ENCODE peak calls at places on chromosomes 6 and 20, in six cellular contexts. M is fibroblast of lung; W is ovary; O is IMR-90; K is esophagus squamous epithelium; A is effector memory CD4-positive, alpha-beta T cell. F is an unnamed sample.

GRCh38 chr6:13455604-13456003 is 31.8 kb downstream of the GFOD1 start:
- DNase-seq in A (no peak), K (no peak), W (no peak), M (no peak), O (no peak), F (no peak)

GRCh38 chr20:44056010-44056698 is 130.8 kb downstream of the JPH2 start:
- DNase-seq in W (no peak), M (no peak), A (no peak), O (no peak), K (no peak), F (peak; percentile 68)

GRCh38 chr6:8633762-8634161 is 198.4 kb upstream of the SLC35B3 start:
- DNase-seq in A (no peak), K (no peak), M (no peak), W (no peak), O (no peak), F (no peak)

GRCh38 chr6:5094327-5094726 is 9.2 kb downstream of the PPP1R3G start:
- DNase-seq in M (peak; percentile 98), W (no peak), A (no peak), O (peak; percentile 98), K (no peak), F (no peak)

GRCh38 chr20:37914672-37915433 is 11.9 kb downstream of the VSTM2L start:
- DNase-seq in M (no peak), A (no peak), O (no peak), K (no peak), W (no peak), F (peak; percentile 47)

GRCh38 chr6:108114861-108115597 is 40.5 kb upstream of the OSTM1 start:
- DNase-seq in W (peak; percentile 32), A (no peak), M (peak; percentile 59), O (peak; percentile 55), K (no peak), F (no peak)

GRCh38 chr6:109772961-109773431 is 81.9 kb downstream of the FIG4 start:
- DNase-seq in A (no peak), K (no peak), O (peak; percentile 80), W (no peak), M (no peak), F (no peak)

GRCh38 chr20:63940472-63941266 is 15.5 kb downstream of the UCKL1 start:
- DNase-seq in W (no peak), A (no peak), O (no peak), M (no peak), K (no peak), F (no peak)

GRCh38 chr6:7879980-7880717 is 30.4 kb downstream of the TXNDC5 start:
- DNase-seq in K (no peak), M (no peak), A (no peak), O (no peak), W (no peak), F (no peak)

GRCh38 chr20:31594558-31595379 is 10.3 kb upstream of the ID1 start:
- DNase-seq in M (no peak), W (no peak), A (no peak), O (no peak), K (no peak), F (no peak)

GRCh38 chr6:37516920-37517405 is 17.3 kb upstream of the CCDC167 start:
- DNase-seq in O (no peak), K (no peak), W (no peak), A (no peak), M (no peak), F (no peak)

GRCh38 chr6:111591370-111591900 is 14.2 kb downstream of the TRAF3IP2 start:
- DNase-seq in A (no peak), K (no peak), O (peak; percentile 100), M (peak; percentile 100), W (peak; percentile 93), F (no peak)

GRCh38 chr6:129472239-129472638 is 237.7 kb downstream of the ARHGAP18 start:
- DNase-seq in W (no peak), O (no peak), M (no peak), A (no peak), K (no peak), F (no peak)

GRCh38 chr6:2854394-2854982 is 12.8 kb upstream of the SERPINB1 start:
- DNase-seq in K (no peak), M (no peak), O (peak; percentile 36), A (no peak), W (no peak), F (no peak)

GRCh38 chr6:131177996-131178395 is 42.7 kb downstream of the AKAP7 start:
- DNase-seq in M (no peak), O (no peak), W (no peak), K (no peak), A (no peak), F (no peak)

GRCh38 chr6:133833905-133834304 is 55.0 kb upstream of the TCF21 start:
- DNase-seq in K (no peak), M (peak; percentile 80), O (no peak), A (no peak), W (peak; percentile 76), F (no peak)

GRCh38 chr6:32792901-32793400 is 23.9 kb downstream of the HLA-DOB start:
- DNase-seq in O (no peak), A (no peak), W (no peak), K (no peak), M (no peak), F (no peak)

GRCh38 chr6:108589244-108589730 is 28.6 kb downstream of the FOXO3 start:
- DNase-seq in A (no peak), W (peak; percentile 79), O (peak; percentile 63), M (peak; percentile 82), K (no peak), F (no peak)

GRCh38 chr20:2708073-2708415 is 15.5 kb downstream of the EBF4 start:
- DNase-seq in O (no peak), K (no peak), A (no peak), W (no peak), M (no peak), F (no peak)

GRCh38 chr6:113903666-113904330 is 46.7 kb downstream of the MARCKS start:
- DNase-seq in W (peak; percentile 64), K (no peak), A (no peak), O (peak; percentile 58), M (peak; percentile 42), F (no peak)

GRCh38 chr6:134634952-134635351 is 314.9 kb downstream of the ALDH8A1 start:
- DNase-seq in O (no peak), K (no peak), M (no peak), W (no peak), A (no peak), F (no peak)

GRCh38 chr6:116611020-116611419 is 5.3 kb upstream of the RSPH4A start:
- DNase-seq in K (no peak), M (no peak), A (no peak), W (no peak), O (no peak), F (no peak)

GRCh38 chr20:49562341-49563014 is 5.5 kb downstream of the PTGIS start:
- DNase-seq in K (no peak), A (no peak), W (peak; percentile 91), O (peak; percentile 84), M (peak; percentile 65), F (no peak)

DNA sequence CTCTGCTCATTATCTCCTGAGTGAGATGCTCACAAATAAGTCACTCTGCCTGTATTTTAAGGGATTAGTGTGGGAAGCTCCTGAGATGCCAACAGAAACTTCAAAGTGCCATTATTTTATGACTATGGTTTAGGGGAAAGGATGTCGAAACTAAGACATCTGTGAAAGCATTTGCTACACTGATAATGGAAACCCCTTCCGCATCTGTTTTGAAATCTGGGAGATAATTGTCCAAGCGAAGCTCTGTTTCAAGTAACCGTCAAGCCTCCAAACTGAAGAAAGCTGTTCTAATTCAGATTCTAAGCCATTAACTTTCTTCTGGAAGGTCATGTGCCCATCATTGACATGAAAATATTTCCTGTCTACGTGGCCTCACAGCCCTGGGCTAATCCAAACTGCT is 932.1 kb downstream of the C6orf118 start:
- DNase-seq in K (no peak), A (no peak), O (no peak), M (no peak), W (no peak), F (no peak)
- H3K9me3 ChIP-seq in K (no peaks in the 10 kb centered on the region), A (no peaks in the 10 kb centered on the region), O (peaks cover 5% of the 10 kb centered on the region), M (no peaks in the 10 kb centered on the region), W (no peaks in the 10 kb centered on the region), F (no peaks in the 10 kb centered on the region)

DNA sequence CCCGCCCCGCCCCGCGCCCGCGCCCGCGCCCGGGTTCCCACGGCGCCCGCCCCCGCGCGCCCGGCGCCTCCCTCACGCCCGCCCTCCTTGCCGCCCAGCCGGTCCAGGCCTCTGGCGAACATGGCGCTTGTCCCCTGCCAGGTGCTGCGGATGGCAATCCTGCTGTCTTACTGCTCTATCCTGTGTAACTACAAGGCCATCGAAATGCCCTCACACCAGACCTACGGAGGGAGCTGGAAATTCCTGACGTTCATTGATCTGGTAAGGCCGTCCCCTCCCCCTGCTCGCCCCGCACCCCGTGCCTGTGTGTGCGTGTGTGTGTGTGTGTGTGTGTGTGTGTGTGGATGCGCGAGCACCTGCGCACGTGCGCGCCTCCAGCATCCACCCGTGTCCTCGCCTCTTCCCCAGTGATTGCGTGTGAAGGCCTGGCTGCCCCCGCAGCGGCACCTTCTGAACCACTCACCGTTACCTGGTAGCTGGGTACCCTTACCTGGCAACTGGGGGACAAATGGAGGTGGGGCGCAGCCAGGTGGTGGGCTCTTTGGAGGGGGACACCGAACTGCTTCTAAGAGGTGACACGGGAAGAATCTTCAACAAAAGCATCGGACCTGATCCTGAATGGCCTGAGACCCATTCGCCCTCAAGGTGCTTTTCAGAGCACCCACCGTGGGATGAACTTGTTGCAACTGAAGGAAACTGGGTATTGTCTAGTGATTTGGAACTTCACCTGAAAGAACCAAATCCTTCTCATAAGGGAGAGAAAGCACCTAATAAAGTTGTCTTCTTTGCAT is at the start of gene AIG1:
- DNase-seq in W (no peak), K (peak; percentile 32), O (no peak), M (no peak), A (peak; percentile 48), F (peak; percentile 71)
- H3K9me3 ChIP-seq in W (no peaks in the 10 kb centered on the region), K (no peaks in the 10 kb centered on the region), O (no peaks in the 10 kb centered on the region), M (no peaks in the 10 kb centered on the region), A (no peaks in the 10 kb centered on the region), F (no peaks in the 10 kb centered on the region)

DNA sequence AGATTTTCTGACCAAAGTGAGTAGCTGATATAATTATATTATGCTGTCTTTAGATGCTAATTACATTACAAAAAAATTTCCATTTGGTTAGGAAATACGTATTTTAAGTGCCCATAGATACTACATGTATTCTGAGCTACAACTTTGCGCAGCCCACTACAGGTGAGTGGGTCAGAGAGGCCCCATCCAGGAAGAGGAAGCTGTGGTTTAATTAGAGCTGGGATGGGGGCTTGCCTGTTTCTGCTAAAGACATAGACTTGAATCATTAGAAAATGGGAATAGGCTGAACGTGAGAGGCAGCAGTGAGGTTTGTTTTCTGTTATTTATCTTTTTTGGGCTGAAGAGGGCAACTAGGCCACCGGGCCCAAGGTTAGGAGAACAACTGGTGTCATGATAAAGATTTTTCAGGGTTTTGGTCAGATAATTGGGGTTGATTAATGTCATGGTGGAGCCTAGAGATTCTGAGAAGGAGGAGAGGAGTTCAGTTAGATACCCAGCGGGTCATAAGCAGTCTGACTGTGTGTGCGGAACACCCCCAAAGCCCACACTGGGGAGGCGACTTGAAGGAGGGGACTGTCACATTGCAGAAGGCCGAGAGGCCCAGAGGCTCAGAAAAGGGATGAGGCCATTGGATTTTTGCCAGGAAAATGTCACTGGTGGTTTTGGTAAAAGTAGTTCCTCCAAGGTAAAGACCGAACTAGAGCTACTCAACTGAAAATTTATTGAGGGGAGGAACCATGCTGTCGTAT is 14.6 kb upstream of the IRF4 start:
- DNase-seq in M (no peak), A (no peak), K (no peak), W (no peak), O (no peak), F (no peak)
- H3K9me3 ChIP-seq in M (no peaks in the 10 kb centered on the region), A (no peaks in the 10 kb centered on the region), K (no peaks in the 10 kb centered on the region), W (no peaks in the 10 kb centered on the region), O (peaks cover 23% of the 10 kb centered on the region), F (no peaks in the 10 kb centered on the region)

GRCh38 chr20:15561707-15562106 is 1011.5 kb downstream of the KIF16B start:
- DNase-seq in M (no peak), W (no peak), O (no peak), A (no peak), K (no peak), F (no peak)

GRCh38 chr20:15560936-15561531 is 1012.2 kb downstream of the KIF16B start:
- DNase-seq in A (no peak), M (no peak), K (no peak), O (no peak), W (no peak), F (no peak)

GRCh38 chr20:15564981-15565380 is 1008.3 kb downstream of the KIF16B start:
- DNase-seq in M (no peak), A (no peak), K (no peak), O (no peak), W (no peak), F (no peak)
- H3K9me3 ChIP-seq in M (no peaks in the 10 kb centered on the region), A (no peaks in the 10 kb centered on the region), K (no peaks in the 10 kb centered on the region), O (no peaks in the 10 kb centered on the region), W (no peaks in the 10 kb centered on the region), F (no peaks in the 10 kb centered on the region)